ENCODE peak calls at places on chromosomes 2 and 18, in six cellular contexts. F is kidney, Z is body of pancreas, N is GM12865, Q is choroid plexus epithelial cell, K is HFF-Myc. D is an unnamed sample.

GRCh38 chr18:28189400-28190239 is 12.7 kb upstream of the CDH2 start:
- DNase-seq in F (no peak), Z (peak; percentile 50), N (peak; percentile 65), Q (peak; percentile 95), K (no peak), D (peak; percentile 43)

GRCh38 chr2:9315280-9315847 is 108.0 kb downstream of the ITGB1BP1 start:
- DNase-seq in F (peak; percentile 76), Z (peak; percentile 13), N (no peak), Q (peak; percentile 29), K (no peak), D (no peak)

GRCh38 chr18:9082763-9083510 is 19.6 kb upstream of the NDUFV2 start:
- DNase-seq in F (no peak), Z (no peak), N (peak; percentile 75), Q (no peak), K (no peak), D (no peak)

GRCh38 chr2:20526666-20527065 is 79.8 kb downstream of the RHOB start:
- DNase-seq in F (no peak), Z (peak; percentile 20), N (no peak), Q (peak; percentile 68), K (no peak), D (peak; percentile 61)

GRCh38 chr2:29518010-29518409 is 402.8 kb downstream of the CLIP4 start:
- DNase-seq in F (no peak), Z (no peak), N (no peak), Q (peak; percentile 51), K (no peak), D (no peak)

GRCh38 chr2:85924522-85924921 is 35.7 kb upstream of the ST3GAL5 start:
- DNase-seq in F (no peak), Z (peak; percentile 21), N (peak; percentile 10), Q (peak; percentile 84), K (no peak), D (no peak)

GRCh38 chr18:9824474-9824832 is 61.3 kb upstream of the TXNDC2 start:
- DNase-seq in F (no peak), Z (no peak), N (no peak), Q (peak; percentile 90), K (no peak), D (no peak)

GRCh38 chr18:39596891-39597290 is 2031.3 kb upstream of the CELF4 start:
- DNase-seq in F (no peak), Z (no peak), N (no peak), Q (no peak), K (no peak), D (no peak)

GRCh38 chr2:229910832-229911412 is 10.9 kb downstream of the TRIP12 start:
- DNase-seq in F (no peak), Z (peak; percentile 27), N (peak; percentile 51), Q (peak; percentile 47), K (no peak), D (no peak)
- TF ChIP-seq CTCF in F (peak; percentile 24), Z (peak; percentile 35), N (peak; percentile 39), Q (peak; percentile 55), K (peak; percentile 32), D (peak; percentile 19)

DNA sequence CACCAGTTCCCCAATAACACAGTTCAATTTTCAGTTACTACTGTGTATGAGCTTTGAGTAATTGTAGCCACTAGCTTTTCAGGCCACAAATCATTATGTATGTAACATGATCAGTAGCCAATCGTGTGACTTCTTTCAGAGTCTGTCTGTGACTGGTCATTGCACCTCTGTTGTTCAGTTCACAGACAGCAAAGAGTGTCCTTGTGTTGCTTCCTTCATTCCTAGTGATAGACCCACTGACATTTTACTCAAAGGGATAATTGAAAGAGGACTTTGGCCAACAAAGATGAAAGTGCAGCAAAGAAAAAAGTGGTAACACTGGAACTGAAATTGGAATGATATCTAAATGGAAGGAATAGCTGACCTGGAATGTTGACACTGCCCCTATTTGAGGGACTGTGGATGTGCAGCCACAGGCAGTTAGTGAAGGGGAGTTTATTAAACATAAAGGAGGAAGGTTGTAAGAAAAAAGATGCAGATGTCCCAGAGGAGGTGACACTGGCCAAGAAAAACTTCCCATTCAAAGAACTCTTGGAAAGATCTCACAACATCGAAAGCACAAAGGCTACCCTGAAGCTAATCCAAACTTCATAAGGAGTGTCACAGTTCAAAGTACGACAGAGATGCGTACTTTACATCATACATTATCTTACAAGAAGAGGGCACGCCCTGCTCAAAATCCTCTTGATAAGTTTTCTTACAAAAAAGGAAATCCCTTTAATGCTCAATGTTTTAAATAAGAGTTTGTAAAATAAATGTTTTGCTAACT is 19.3 kb downstream of the TTC39C start:
- DNase-seq in F (no peak), Z (no peak), N (no peak), Q (no peak), K (no peak), D (no peak)
- TF ChIP-seq CTCF in F (no peak), Z (no peak), N (no peak), Q (no peak), K (no peak), D (no peak)

GRCh38 chr2:79860233-79861058 is 347.6 kb downstream of the CTNNA2 start:
- DNase-seq in F (no peak), Z (peak; percentile 17), N (no peak), Q (peak; percentile 39), K (no peak), D (no peak)
- TF ChIP-seq CTCF in F (no peak), Z (peak; percentile 67), N (no peak), Q (peak; percentile 66), K (peak; percentile 35), D (no peak)

GRCh38 chr18:54330768-54331548 is 26.7 kb downstream of the STARD6 start:
- DNase-seq in F (no peak), Z (no peak), N (no peak), Q (peak; percentile 6), K (no peak), D (no peak)
- TF ChIP-seq CTCF in F (no peak), Z (no peak), N (no peak), Q (peak; percentile 34), K (no peak), D (no peak)

D was measured in Calu3.